ENCODE peak calls at places on chromosomes 5 and 9, in six cellular contexts. J, H, W, L, Y and N are unnamed samples.

GRCh38 chr9:96150324-96151023 is 151.5 kb downstream of the HSD17B3 start:
- DNase-seq in W (no peak), L (no peak), J (no peak), H (no peak), Y (no peak), N (peak)

GRCh38 chr9:13568851-13569618 is 289.5 kb upstream of the MPDZ start:
- DNase-seq in J (no peak), Y (no peak), L (no peak), W (no peak), H (no peak), N (no peak)

GRCh38 chr9:70601000-70601929 is 186.8 kb upstream of the KLF9 start:
- DNase-seq in J (peak), Y (no peak), H (no peak), L (peak), W (peak), N (no peak)

GRCh38 chr5:88846434-88846833 is 36.5 kb downstream of the MEF2C start:
- DNase-seq in Y (no peak), J (no peak), W (no peak), H (no peak), L (no peak), N (no peak)

GRCh38 chr5:175823731-175824525 is 47.5 kb upstream of the CPLX2 start:
- DNase-seq in L (no peak), Y (no peak), H (no peak), J (peak), W (no peak), N (no peak)

GRCh38 chr5:107873877-107874276 is 203.1 kb upstream of the EFNA5 start:
- DNase-seq in J (no peak), H (no peak), Y (no peak), W (no peak), L (no peak), N (no peak)

GRCh38 chr5:5360878-5361520 is 61.5 kb upstream of the ICE1 start:
- DNase-seq in Y (no peak), L (no peak), J (no peak), H (no peak), W (no peak), N (no peak)

GRCh38 chr5:42360061-42360460 is 63.2 kb upstream of the GHR start:
- DNase-seq in Y (no peak), H (no peak), W (no peak), J (no peak), L (peak), N (no peak)

GRCh38 chr5:53343187-53343586 is 137.2 kb upstream of the FST start:
- DNase-seq in W (no peak), H (no peak), J (no peak), Y (no peak), L (peak), N (no peak)

GRCh38 chr5:95365302-95366095 is 25.7 kb upstream of the FAM81B start:
- DNase-seq in H (no peak), J (no peak), L (no peak), Y (no peak), W (no peak), N (no peak)

GRCh38 chr5:43711496-43711895 is 108.5 kb downstream of the NNT start:
- DNase-seq in J (no peak), L (peak), Y (no peak), H (no peak), W (no peak), N (no peak)

GRCh38 chr9:92393686-92394085 is 10.7 kb downstream of the OGN start:
- DNase-seq in Y (no peak), H (no peak), L (peak), W (no peak), J (no peak), N (no peak)

GRCh38 chr5:91090995-91091394 is 292.1 kb downstream of the ARRDC3 start:
- DNase-seq in J (no peak), H (no peak), W (no peak), Y (no peak), L (no peak), N (no peak)

GRCh38 chr9:122342323-122343050 is 28.3 kb upstream of the PTGS1 start:
- DNase-seq in H (no peak), L (no peak), W (no peak), Y (no peak), J (no peak), N (no peak)

GRCh38 chr5:54651482-54652076 is 134.0 kb downstream of the SNX18 start:
- DNase-seq in J (no peak), L (no peak), W (peak), Y (no peak), H (no peak), N (no peak)

GRCh38 chr5:154756871-154757646 is 1.9 kb downstream of the LARP1 start:
- DNase-seq in L (peak), Y (peak), J (peak), H (no peak), W (peak), N (peak)

GRCh38 chr5:1896602-1897376 is 14.1 kb upstream of the IRX4 start:
- DNase-seq in W (peak), H (no peak), J (no peak), L (no peak), Y (no peak), N (no peak)

GRCh38 chr5:141199359-141200235 is at the start of gene PCDHB11:
- DNase-seq in W (no peak), Y (no peak), H (no peak), J (peak), L (no peak), N (no peak)

GRCh38 chr5:72363146-72363802 is 43.1 kb downstream of the PTCD2 start:
- DNase-seq in H (no peak), W (no peak), J (peak), L (peak), Y (no peak), N (no peak)

GRCh38 chr9:130846487-130847305 is 11.6 kb downstream of the ABL1 start:
- DNase-seq in L (peak), J (no peak), Y (no peak), W (no peak), H (no peak), N (no peak)

GRCh38 chr9:125988479-125989050 is 241.4 kb downstream of the PBX3 start:
- DNase-seq in J (no peak), W (peak), Y (no peak), L (no peak), H (no peak), N (no peak)

GRCh38 chr9:2362170-2362569 is 259.4 kb upstream of the VLDLR start:
- DNase-seq in L (no peak), H (no peak), W (no peak), J (no peak), Y (no peak), N (no peak)

GRCh38 chr9:3746296-3747275 is 220.8 kb upstream of the RFX3 start:
- DNase-seq in Y (no peak), H (no peak), J (no peak), W (no peak), L (peak), N (no peak)

GRCh38 chr9:128553695-128554094 is 1.3 kb downstream of the SPTAN1 start:
- DNase-seq in L (peak), J (no peak), Y (no peak), H (no peak), W (no peak), N (no peak)

GRCh38 chr9:16811987-16812685 is 58.3 kb downstream of the BNC2 start:
- DNase-seq in H (no peak), L (no peak), Y (no peak), W (no peak), J (no peak), N (no peak)

GRCh38 chr5:177426566-177427210 is at the start of gene GRK6:
- DNase-seq in J (peak), L (no peak), Y (peak), W (peak), H (no peak), N (peak)